ENCODE peak calls at places on chromosomes 12 and 14, in five cellular contexts. F, Q, J, A and M are unnamed samples.

GRCh38 chr12:67364228-67364627 is 95.1 kb downstream of the CAND1 start:
- DNase-seq in Q (no peak), A (no peak), J (no peak), F (no peak), M (no peak)

GRCh38 chr12:130514149-130514551 is 176.5 kb downstream of the PIWIL1 start:
- DNase-seq in Q (no peak), A (no peak), J (no peak), F (no peak), M (no peak)

GRCh38 chr14:50844397-50844796 is 13.4 kb upstream of the NIN start:
- DNase-seq in F (no peak), Q (no peak), J (no peak), A (no peak), M (no peak)

GRCh38 chr14:99792551-99793212 is 531 bp upstream of the EML1 start:
- DNase-seq in J (no peak), A (no peak), F (no peak), Q (peak), M (no peak)

GRCh38 chr14:37329189-37330001 is 131.7 kb downstream of the MIPOL1 start:
- DNase-seq in J (no peak), F (no peak), A (no peak), Q (no peak), M (no peak)

GRCh38 chr14:40093800-40094199 is 661.6 kb upstream of the FBXO33 start:
- DNase-seq in Q (no peak), J (no peak), A (no peak), F (no peak), M (no peak)

GRCh38 chr14:51581017-51581881 is 70.5 kb upstream of the FRMD6 start:
- DNase-seq in F (no peak), A (no peak), Q (peak), J (no peak), M (no peak)

GRCh38 chr12:127025545-127025944 is 1241.4 kb upstream of the TMEM132C start:
- DNase-seq in J (no peak), A (no peak), Q (peak), F (no peak), M (no peak)

GRCh38 chr12:12126551-12126950 is 55.8 kb downstream of the BCL2L14 start:
- DNase-seq in F (no peak), J (no peak), A (no peak), Q (peak), M (no peak)

GRCh38 chr14:61644834-61645233 is 50.5 kb upstream of the HIF1A start:
- DNase-seq in F (no peak), J (no peak), Q (no peak), A (no peak), M (no peak)

GRCh38 chr12:82857911-82858533 is 171.3 kb downstream of the TMTC2 start:
- DNase-seq in A (no peak), J (no peak), Q (no peak), F (no peak), M (no peak)

GRCh38 chr12:131030472-131031328 is 77.0 kb downstream of the ADGRD1 start:
- DNase-seq in J (no peak), F (no peak), A (no peak), Q (no peak), M (no peak)